ENCODE peak calls at places on chromosomes 5 and 9, in five cellular contexts. M is prostate gland, L is stomach, G is HepG2, J is HCT116. P is an unnamed sample.

GRCh38 chr5:159909126-159909525 is 7.2 kb upstream of the ADRA1B start:
- DNase-seq in M (no peak), L (no peak), G (no peak), J (no peak), P (no peak)

GRCh38 chr9:20580673-20581072 is 41.6 kb downstream of the MLLT3 start:
- DNase-seq in M (no peak), L (no peak), G (no peak), J (no peak), P (no peak)

GRCh38 chr9:86079421-86080111 is 19.8 kb downstream of the GOLM1 start:
- DNase-seq in M (no peak), L (peak), G (no peak), J (no peak), P (no peak)

GRCh38 chr5:170861855-170862766 is at the start of gene RANBP17:
- DNase-seq in M (peak), L (peak), G (no peak), J (peak), P (peak)

GRCh38 chr5:115977988-115978387 is 15.7 kb downstream of the LVRN start:
- DNase-seq in M (no peak), L (no peak), G (no peak), J (no peak), P (no peak)

GRCh38 chr5:138408023-138408422 is 30.8 kb upstream of the REEP2 start:
- DNase-seq in M (no peak), L (peak), G (no peak), J (no peak), P (peak)

GRCh38 chr5:40682431-40683017 is 2.8 kb downstream of the PTGER4 start:
- DNase-seq in M (no peak), L (no peak), G (no peak), J (no peak), P (no peak)

GRCh38 chr5:171642894-171643293 is 142.7 kb upstream of the SMIM23 start:
- DNase-seq in M (no peak), L (no peak), G (no peak), J (no peak), P (no peak)

GRCh38 chr5:131984945-131985665 is 26.4 kb downstream of the ACSL6 start:
- DNase-seq in M (no peak), L (no peak), G (no peak), J (no peak), P (no peak)

GRCh38 chr9:10007356-10007755 is 605.4 kb downstream of the PTPRD start:
- DNase-seq in M (no peak), L (no peak), G (no peak), J (no peak), P (no peak)

GRCh38 chr9:22514866-22515265 is 68.2 kb downstream of the DMRTA1 start:
- DNase-seq in M (no peak), L (no peak), G (no peak), J (no peak), P (no peak)

GRCh38 chr5:120463026-120463770 is 902 bp upstream of the PRR16 start:
- DNase-seq in M (no peak), L (no peak), G (no peak), J (no peak), P (no peak)

GRCh38 chr5:107806271-107806670 is 135.5 kb upstream of the EFNA5 start:
- DNase-seq in M (no peak), L (no peak), G (no peak), J (no peak), P (no peak)

GRCh38 chr9:133539434-133539833 is 4.9 kb downstream of the ADAMTSL2 start:
- DNase-seq in M (no peak), L (peak), G (no peak), J (no peak), P (peak)

DNA sequence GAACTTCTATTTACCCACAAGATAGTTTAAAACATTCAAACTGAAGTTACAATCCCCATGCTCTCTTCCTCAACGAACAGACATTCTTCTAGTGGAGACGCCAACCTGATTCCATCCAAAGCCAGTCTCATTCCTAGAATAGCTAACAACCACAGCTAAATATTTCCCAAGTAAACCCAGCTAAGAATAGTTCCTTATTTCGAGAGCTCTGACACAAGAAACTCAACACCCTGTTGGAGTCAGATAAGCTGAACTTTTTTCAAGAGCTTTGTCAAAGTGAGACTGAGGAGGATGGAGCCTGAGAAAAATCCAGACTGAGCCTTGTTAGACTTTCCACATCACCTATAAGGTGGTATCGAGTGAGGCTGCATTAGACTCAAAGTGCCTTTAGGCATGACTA is 56.7 kb upstream of the RPS23 start:
- DNase-seq in M (no peak), L (no peak), G (no peak), J (no peak), P (no peak)
- H3K27ac ChIP-seq in M (no peak), L (no peak), G (no peak), J (no peak), P (peak)

GRCh38 chr9:83979812-83980394 is at the start of gene HNRNPK:
- DNase-seq in M (peak), L (peak), G (peak), J (peak), P (peak)
- TF ChIP-seq POLR2A in M (peak), L (no peak), G (peak), J (no peak), P (no peak)

GRCh38 chr9:6827370-6827949 is 69.7 kb downstream of the KDM4C start:
- DNase-seq in M (no peak), L (no peak), G (peak), J (peak), P (no peak)
- TF ChIP-seq POLR2AphosphoS5 in M (no peak), L (no peak), G (no peak), J (no peak), P (no peak)

GRCh38 chr5:143155445-143155844 is 248.0 kb downstream of the NR3C1 start:
- DNase-seq in M (no peak), L (no peak), G (no peak), J (no peak), P (no peak)

GRCh38 chr5:143156556-143156955 is 246.9 kb downstream of the NR3C1 start:
- DNase-seq in M (no peak), L (no peak), G (no peak), J (no peak), P (no peak)

GRCh38 chr5:143152445-143152844 is 251.0 kb downstream of the NR3C1 start:
- DNase-seq in M (no peak), L (no peak), G (no peak), J (no peak), P (no peak)

GRCh38 chr5:143153332-143154119 is 250.0 kb downstream of the NR3C1 start:
- DNase-seq in M (peak), L (peak), G (no peak), J (no peak), P (peak)

DNA sequence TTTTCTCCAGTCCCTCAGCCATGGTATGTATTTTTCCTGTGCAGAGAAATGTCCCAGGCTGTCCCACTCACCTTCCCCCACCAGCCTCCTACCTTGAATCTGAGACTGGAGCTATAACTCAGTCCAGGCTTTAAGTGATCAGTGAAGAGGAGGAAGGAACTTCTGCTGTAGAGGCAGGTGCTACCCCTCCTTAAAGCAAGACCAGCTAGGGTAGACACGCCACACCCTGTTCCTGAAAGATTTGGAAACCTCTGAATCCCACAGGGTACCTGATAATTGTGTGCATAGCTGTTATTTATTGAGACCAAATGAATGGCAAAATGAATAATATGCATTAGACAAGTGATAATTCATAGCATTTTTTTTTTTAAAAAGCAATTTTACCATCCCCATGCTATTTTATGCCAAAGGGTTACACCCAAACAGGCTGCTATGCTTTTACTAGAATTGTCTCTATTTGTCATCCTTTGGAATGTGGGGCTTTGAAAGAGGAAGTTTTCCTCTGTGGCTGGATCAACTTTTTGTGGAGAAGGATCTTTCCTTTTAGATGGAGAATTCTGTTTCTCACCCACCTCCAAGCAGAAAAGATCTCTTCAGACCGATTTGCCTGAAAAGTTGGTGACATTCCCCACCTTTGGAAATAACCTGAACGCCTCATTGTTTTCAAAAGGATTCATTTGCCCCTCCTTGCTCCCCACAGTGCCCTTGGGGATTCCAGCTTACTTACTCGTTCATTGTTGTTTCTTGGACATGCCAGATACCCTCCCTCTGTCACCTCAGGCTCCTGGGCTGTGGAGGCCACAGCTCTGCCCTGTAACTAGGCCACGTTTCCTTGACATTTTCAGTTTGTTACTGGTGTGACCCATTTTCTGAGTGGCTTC is 248.8 kb downstream of the NR3C1 start:
- DNase-seq in M (no peak), L (no peak), G (no peak), J (no peak), P (no peak)
- H3K27ac ChIP-seq in M (no peak), L (peak), G (no peak), J (no peak), P (peak)

GRCh38 chr9:6931913-6932312 is 174.1 kb downstream of the KDM4C start:
- DNase-seq in M (no peak), L (peak), G (peak), J (peak), P (peak)
- TF ChIP-seq POLR2A in M (no peak), L (no peak), G (no peak), J (no peak), P (no peak)

GRCh38 chr5:34031966-34032365 is 11.0 kb downstream of the C1QTNF3 start:
- DNase-seq in M (no peak), L (no peak), G (no peak), J (no peak), P (no peak)

GRCh38 chr5:34026089-34026761 is 16.8 kb downstream of the C1QTNF3 start:
- DNase-seq in M (no peak), L (peak), G (no peak), J (no peak), P (no peak)

GRCh38 chr5:34031117-34031516 is 11.9 kb downstream of the C1QTNF3 start:
- DNase-seq in M (no peak), L (no peak), G (no peak), J (no peak), P (no peak)

GRCh38 chr5:34030058-34030457 is 13.0 kb downstream of the C1QTNF3 start:
- DNase-seq in M (no peak), L (no peak), G (no peak), J (no peak), P (no peak)

GRCh38 chr5:34028349-34028748 is 14.7 kb downstream of the C1QTNF3 start:
- DNase-seq in M (no peak), L (no peak), G (no peak), J (no peak), P (no peak)
- TF ChIP-seq POLR2AphosphoS5 in M (no peak), L (no peak), G (no peak), J (no peak), P (no peak)

DNA sequence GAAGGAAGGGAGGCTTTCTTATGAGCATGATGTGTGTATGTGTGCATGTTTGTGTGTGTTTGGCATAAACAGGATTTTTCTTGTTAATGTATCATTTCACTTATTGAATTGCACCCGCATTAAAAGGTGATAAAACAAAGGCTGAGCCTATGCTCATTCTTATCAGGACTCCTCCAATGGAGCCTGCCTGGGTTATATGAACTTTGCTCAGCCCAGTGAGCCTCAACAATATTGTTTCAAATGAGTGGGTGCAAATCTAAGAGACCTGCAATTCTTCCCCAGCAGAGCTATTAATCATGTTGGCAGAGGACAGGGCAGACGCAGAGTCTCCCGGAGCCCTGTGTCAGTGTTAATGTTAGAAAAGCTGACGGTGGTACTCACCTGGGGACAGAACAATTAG is 71.6 kb downstream of the SH3RF2 start:
- DNase-seq in M (no peak), L (no peak), G (no peak), J (no peak), P (peak)
- H3K27ac ChIP-seq in M (no peak), L (no peak), G (no peak), J (no peak), P (peak)